ENCODE peak calls at places on chromosome 17, in four cellular contexts. One of them, this sample, is unnamed.

GRCh38 chr17:77437017-77437416 is 296.2 kb downstream of the SEC14L1 start:
- DNase-seq in H9: no peak
- DNase-seq in GM13977: no peak
- DNase-seq in neural crest cell: no peak
- DNase-seq in this sample: no peak

GRCh38 chr17:29640981-29641642 is 18.4 kb upstream of the CORO6 start:
- DNase-seq in H9: no peak
- DNase-seq in GM13977: no peak
- DNase-seq in neural crest cell: no peak
- DNase-seq in this sample: no peak

GRCh38 chr17:43878260-43879082 is 28.9 kb downstream of the MPP2 start:
- DNase-seq in H9: peak
- DNase-seq in GM13977: peak
- DNase-seq in neural crest cell: peak
- DNase-seq in this sample: peak

GRCh38 chr17:562174-562573 is 152.5 kb downstream of the VPS53 start:
- DNase-seq in H9: no peak
- DNase-seq in GM13977: no peak
- DNase-seq in neural crest cell: no peak
- DNase-seq in this sample: no peak

GRCh38 chr17:63529711-63530556 is 6.8 kb downstream of the KCNH6 start:
- DNase-seq in H9: no peak
- DNase-seq in GM13977: no peak
- DNase-seq in neural crest cell: no peak
- DNase-seq in this sample: no peak

GRCh38 chr17:5283531-5284315 is 1.6 kb downstream of the RABEP1 start:
- DNase-seq in H9: no peak
- DNase-seq in GM13977: no peak
- DNase-seq in neural crest cell: no peak
- DNase-seq in this sample: no peak

GRCh38 chr17:83030432-83030831 is 49.0 kb upstream of the METRNL start:
- DNase-seq in H9: peak
- DNase-seq in GM13977: no peak
- DNase-seq in neural crest cell: no peak
- DNase-seq in this sample: no peak

GRCh38 chr17:46949291-46950174 is 26.6 kb downstream of the GOSR2 start:
- DNase-seq in H9: no peak
- DNase-seq in GM13977: no peak
- DNase-seq in neural crest cell: no peak
- DNase-seq in this sample: no peak

GRCh38 chr17:60091908-60092331 is 13.2 kb upstream of the HEATR6 start:
- DNase-seq in H9: no peak
- DNase-seq in GM13977: no peak
- DNase-seq in neural crest cell: no peak
- DNase-seq in this sample: no peak

GRCh38 chr17:32277284-32277683 is 11.7 kb downstream of the RHBDL3 start:
- DNase-seq in H9: peak
- DNase-seq in GM13977: no peak
- DNase-seq in neural crest cell: no peak
- DNase-seq in this sample: no peak

GRCh38 chr17:79917902-79918484 is 78.8 kb upstream of the CBX4 start:
- DNase-seq in H9: no peak
- DNase-seq in GM13977: no peak
- DNase-seq in neural crest cell: no peak
- DNase-seq in this sample: no peak
- TF ChIP-seq CTCF in H9: no peak
- TF ChIP-seq CTCF in GM13977: no peak
- TF ChIP-seq CTCF in neural crest cell: no peak
- TF ChIP-seq CTCF in this sample: no peak

GRCh38 chr17:73647331-73647730 is 3.1 kb upstream of the SDK2 start:
- DNase-seq in H9: no peak
- DNase-seq in GM13977: no peak
- DNase-seq in neural crest cell: no peak
- DNase-seq in this sample: no peak

GRCh38 chr17:73647767-73648542 is 3.7 kb upstream of the SDK2 start:
- DNase-seq in H9: no peak
- DNase-seq in GM13977: no peak
- DNase-seq in neural crest cell: no peak
- DNase-seq in this sample: no peak

GRCh38 chr17:73645050-73645871 is 1.0 kb upstream of the SDK2 start:
- DNase-seq in H9: peak
- DNase-seq in GM13977: peak
- DNase-seq in neural crest cell: peak
- DNase-seq in this sample: peak

GRCh38 chr17:73648543-73648820 is 4.2 kb upstream of the SDK2 start:
- DNase-seq in H9: no peak
- DNase-seq in GM13977: no peak
- DNase-seq in neural crest cell: no peak
- DNase-seq in this sample: no peak

DNA sequence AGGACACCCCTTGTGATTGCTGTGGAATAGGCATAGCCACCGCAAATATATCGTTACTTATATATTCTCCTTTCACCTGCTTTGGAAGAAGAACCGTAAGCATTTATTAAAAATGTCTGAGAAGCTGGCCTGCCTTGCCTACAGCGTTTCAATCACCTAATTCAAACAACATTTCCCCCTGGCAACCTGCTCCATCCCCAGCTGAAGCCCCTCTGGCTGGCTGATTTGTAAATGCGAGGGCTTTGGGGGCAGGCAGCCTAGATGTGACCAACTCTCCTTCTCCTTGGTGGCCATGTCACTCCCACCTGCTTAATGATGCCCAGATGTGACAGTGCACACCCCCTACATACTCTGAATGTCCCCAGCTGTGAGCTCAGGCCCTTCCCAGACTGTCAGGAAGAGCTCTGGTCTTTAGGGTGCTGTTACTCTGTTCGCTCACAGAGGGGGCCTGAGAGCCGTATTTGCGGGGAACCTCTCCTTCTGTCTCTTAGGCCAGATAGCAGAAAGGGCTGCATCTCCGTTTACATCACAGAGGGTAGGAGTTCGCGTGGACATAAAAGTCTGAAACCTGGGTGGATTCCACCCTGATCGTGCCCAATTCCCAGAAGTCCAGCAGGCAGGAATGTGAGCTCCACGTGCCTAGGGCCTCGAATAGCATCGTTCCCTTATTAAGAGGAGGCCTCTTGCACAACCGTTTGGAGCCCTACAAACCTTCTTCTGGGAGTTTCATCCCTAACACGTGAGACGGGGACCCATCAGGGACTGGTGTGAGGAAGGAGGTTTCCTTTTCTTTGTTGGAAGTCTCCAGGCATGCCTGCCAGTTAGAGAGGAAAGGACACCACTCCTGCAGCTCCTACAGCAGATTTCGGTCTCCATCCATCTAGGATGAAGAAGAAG is 2.4 kb upstream of the SDK2 start:
- DNase-seq in H9: peak
- DNase-seq in GM13977: no peak
- DNase-seq in neural crest cell: peak
- DNase-seq in this sample: peak
- TF ChIP-seq CTCF in H9: peak
- TF ChIP-seq CTCF in GM13977: no peak
- TF ChIP-seq CTCF in neural crest cell: peak
- TF ChIP-seq CTCF in this sample: peak

DNA sequence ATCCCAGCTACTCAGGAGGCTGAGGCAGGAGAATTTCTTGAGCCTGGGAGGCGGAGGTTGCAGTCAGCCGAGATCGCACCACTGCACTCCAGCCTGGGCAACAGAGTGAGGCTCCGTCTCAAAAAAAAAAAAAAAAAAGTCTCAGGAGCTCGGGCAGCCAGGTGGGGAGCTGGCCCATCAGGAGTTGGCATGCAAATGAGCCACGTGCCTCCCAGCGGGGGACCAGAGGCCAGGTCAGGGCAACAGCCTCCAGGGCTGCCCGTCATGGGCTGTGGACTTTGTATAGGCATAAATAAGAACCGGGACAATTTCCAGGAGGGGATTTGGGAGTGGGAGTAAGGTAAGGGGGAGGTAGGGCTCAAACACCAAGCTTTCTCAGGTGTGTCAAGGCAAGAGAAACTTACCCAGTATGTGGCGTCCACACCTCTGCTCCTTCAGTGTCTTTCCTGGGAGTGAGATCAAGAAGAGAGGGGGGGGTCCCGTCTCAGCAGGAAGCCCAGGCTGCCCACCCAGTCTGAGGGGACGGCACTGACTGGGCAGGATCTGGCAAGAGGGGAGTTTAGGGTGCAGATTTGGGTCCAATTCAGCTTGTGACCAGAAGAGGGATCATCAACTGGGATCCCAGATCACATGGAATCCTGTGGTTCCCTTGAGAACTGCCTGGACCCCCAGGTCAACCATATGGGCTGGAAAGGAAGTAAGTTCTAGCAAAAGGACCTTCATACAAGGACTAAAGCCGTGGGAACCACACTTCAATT is 22.3 kb upstream of the G6PC1 start:
- DNase-seq in H9: peak
- DNase-seq in GM13977: no peak
- DNase-seq in neural crest cell: no peak
- DNase-seq in this sample: no peak
- TF ChIP-seq CTCF in H9: peak
- TF ChIP-seq CTCF in GM13977: no peak
- TF ChIP-seq CTCF in neural crest cell: no peak
- TF ChIP-seq CTCF in this sample: no peak

GRCh38 chr17:76076765-76077581 is 2.0 kb upstream of the ZACN start:
- DNase-seq in H9: peak
- DNase-seq in GM13977: no peak
- DNase-seq in neural crest cell: no peak
- DNase-seq in this sample: no peak

GRCh38 chr17:76077582-76078110 is 1.3 kb upstream of the ZACN start:
- DNase-seq in H9: peak
- DNase-seq in GM13977: peak
- DNase-seq in neural crest cell: peak
- DNase-seq in this sample: no peak

GRCh38 chr17:76074390-76075363 is at the start of gene GALR2:
- DNase-seq in H9: peak
- DNase-seq in GM13977: no peak
- DNase-seq in neural crest cell: peak
- DNase-seq in this sample: peak

GRCh38 chr17:76076100-76076764 is 1.7 kb downstream of the GALR2 start:
- DNase-seq in H9: peak
- DNase-seq in GM13977: no peak
- DNase-seq in neural crest cell: no peak
- DNase-seq in this sample: no peak

GRCh38 chr17:76075364-76076099 is 951 bp downstream of the GALR2 start:
- DNase-seq in H9: peak
- DNase-seq in GM13977: no peak
- DNase-seq in neural crest cell: peak
- DNase-seq in this sample: peak
- TF ChIP-seq CTCF in H9: peak
- TF ChIP-seq CTCF in GM13977: no peak
- TF ChIP-seq CTCF in neural crest cell: no peak
- TF ChIP-seq CTCF in this sample: no peak

GRCh38 chr17:71869833-71870545 is 250.8 kb upstream of the SOX9 start:
- DNase-seq in H9: no peak
- DNase-seq in GM13977: no peak
- DNase-seq in neural crest cell: no peak
- DNase-seq in this sample: no peak
- TF ChIP-seq CTCF in H9: no peak
- TF ChIP-seq CTCF in GM13977: no peak
- TF ChIP-seq CTCF in neural crest cell: no peak
- TF ChIP-seq CTCF in this sample: no peak

GRCh38 chr17:41785876-41786226 is 660 bp downstream of the JUP start:
- DNase-seq in H9: peak
- DNase-seq in GM13977: no peak
- DNase-seq in neural crest cell: no peak
- DNase-seq in this sample: peak
- TF ChIP-seq CTCF in H9: no peak
- TF ChIP-seq CTCF in GM13977: no peak
- TF ChIP-seq CTCF in neural crest cell: no peak
- TF ChIP-seq CTCF in this sample: no peak

GRCh38 chr17:57109393-57110151 is 24.5 kb downstream of the AKAP1 start:
- DNase-seq in H9: peak
- DNase-seq in GM13977: no peak
- DNase-seq in neural crest cell: no peak
- DNase-seq in this sample: peak
- TF ChIP-seq CTCF in H9: peak
- TF ChIP-seq CTCF in GM13977: no peak
- TF ChIP-seq CTCF in neural crest cell: peak
- TF ChIP-seq CTCF in this sample: peak

DNA sequence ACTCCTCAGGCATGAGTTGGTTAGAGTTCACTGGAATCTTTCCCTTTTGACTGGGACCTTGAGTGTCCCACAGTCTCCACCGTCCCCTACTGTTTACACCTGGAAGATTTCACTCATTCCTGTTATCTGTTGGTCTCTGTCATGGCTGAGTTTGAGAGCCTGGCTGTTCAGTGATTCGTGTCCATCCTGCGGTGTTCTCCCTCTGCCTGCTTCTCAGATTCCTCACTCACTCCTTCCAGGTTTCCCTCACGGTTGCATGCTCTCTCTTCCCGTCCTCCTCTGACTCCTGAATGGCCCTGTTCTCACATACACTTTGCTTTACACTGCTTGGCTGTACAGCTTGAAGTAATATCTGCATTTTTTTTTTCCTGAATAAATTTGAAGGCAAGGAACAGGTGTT is 24.5 kb downstream of the OR1D5 start:
- DNase-seq in H9: no peak
- DNase-seq in GM13977: no peak
- DNase-seq in neural crest cell: no peak
- DNase-seq in this sample: no peak
- TF ChIP-seq CTCF in H9: no peak
- TF ChIP-seq CTCF in GM13977: no peak
- TF ChIP-seq CTCF in neural crest cell: no peak
- TF ChIP-seq CTCF in this sample: no peak

GRCh38 chr17:8121531-8122390 is 2.1 kb downstream of the HES7 start:
- DNase-seq in H9: peak
- DNase-seq in GM13977: peak
- DNase-seq in neural crest cell: peak
- DNase-seq in this sample: peak
- TF ChIP-seq CTCF in H9: peak
- TF ChIP-seq CTCF in GM13977: peak
- TF ChIP-seq CTCF in neural crest cell: peak
- TF ChIP-seq CTCF in this sample: no peak

DNA sequence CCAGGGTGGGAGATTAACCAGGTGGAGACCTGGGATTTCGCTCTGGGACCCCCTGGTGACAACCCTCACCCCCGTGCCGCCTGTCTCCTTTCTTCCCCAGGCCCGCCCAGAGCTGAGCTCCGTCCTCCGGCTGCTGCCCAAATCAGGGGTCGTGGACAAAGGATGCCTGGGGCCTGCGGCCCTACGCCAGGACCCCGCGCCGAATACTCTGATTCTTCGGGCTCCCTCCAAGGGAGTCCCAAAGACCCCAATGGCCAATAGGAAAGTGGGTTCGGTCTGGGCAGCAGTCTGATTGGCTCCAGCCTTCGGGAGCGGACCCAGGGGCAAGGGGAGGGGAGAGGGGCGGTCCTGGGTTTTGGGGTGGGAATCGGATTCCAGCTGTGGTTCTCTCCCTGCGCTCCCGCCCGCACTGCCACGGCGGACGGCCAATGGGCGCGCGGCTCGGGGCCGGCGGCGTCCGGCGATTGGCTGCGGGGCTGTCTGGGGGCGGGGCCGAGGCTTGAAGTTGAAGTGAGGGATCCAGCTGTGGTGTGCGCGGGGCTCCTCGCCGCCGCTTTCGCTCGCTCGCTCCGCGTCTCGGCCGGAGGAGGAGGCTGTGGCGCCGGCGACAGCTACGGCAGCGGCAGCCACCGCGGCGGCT is at the start of gene CACNA1G:
- DNase-seq in H9: peak
- DNase-seq in GM13977: peak
- DNase-seq in neural crest cell: peak
- DNase-seq in this sample: peak
- TF ChIP-seq CTCF in H9: no peak
- TF ChIP-seq CTCF in GM13977: no peak
- TF ChIP-seq CTCF in neural crest cell: no peak
- TF ChIP-seq CTCF in this sample: no peak